ENCODE peak calls at places on chromosomes 13 and 19, in six cellular contexts. U is SK-N-SH, R is HCT116, Q is HepG2, H is H1, J is K562. B is an unnamed sample.

GRCh38 chr13:51325837-51326236 is 13.7 kb upstream of the SERPINE3 start:
- DNase-seq in U (no peak), R (no peak), Q (no peak), H (no peak), J (no peak), B (no peak)

GRCh38 chr19:49333426-49334288 is 1.5 kb upstream of the CD37 start:
- DNase-seq in U (no peak), R (no peak), Q (no peak), H (no peak), J (no peak), B (peak; percentile 84)

GRCh38 chr19:40633207-40633606 is 32.0 kb downstream of the LTBP4 start:
- DNase-seq in U (no peak), R (no peak), Q (peak; percentile 25), H (no peak), J (no peak), B (no peak)

GRCh38 chr13:79386125-79386822 is 19.8 kb downstream of the RBM26 start:
- DNase-seq in U (no peak), R (no peak), Q (no peak), H (no peak), J (no peak), B (no peak)

GRCh38 chr13:81487151-81487550 is 1146.2 kb upstream of the SPRY2 start:
- DNase-seq in U (peak; percentile 1), R (peak; percentile 35), Q (peak; percentile 24), H (peak; percentile 15), J (peak; percentile 14), B (no peak)

GRCh38 chr19:30567535-30568232 is 195.5 kb downstream of the ZNF536 start:
- DNase-seq in U (peak; percentile 77), R (no peak), Q (no peak), H (no peak), J (no peak), B (no peak)

GRCh38 chr19:16376649-16377048 is 52.0 kb downstream of the KLF2 start:
- DNase-seq in U (peak; percentile 59), R (no peak), Q (no peak), H (no peak), J (peak; percentile 27), B (no peak)

GRCh38 chr19:17542793-17543582 is 12.5 kb upstream of the COLGALT1 start:
- DNase-seq in U (no peak), R (no peak), Q (no peak), H (no peak), J (no peak), B (no peak)

GRCh38 chr19:16342002-16342715 is 17.5 kb downstream of the KLF2 start:
- DNase-seq in U (no peak), R (no peak), Q (no peak), H (no peak), J (no peak), B (peak; percentile 76)

GRCh38 chr19:49340865-49341718 is 5.9 kb downstream of the CD37 start:
- DNase-seq in U (no peak), R (no peak), Q (no peak), H (no peak), J (no peak), B (no peak)

GRCh38 chr13:106100261-106100919 is 435.1 kb downstream of the EFNB2 start:
- DNase-seq in U (no peak), R (peak; percentile 46), Q (no peak), H (peak; percentile 85), J (no peak), B (no peak)

GRCh38 chr19:10419646-10420443 is 493 bp upstream of the PDE4A start:
- DNase-seq in U (peak; percentile 62), R (peak; percentile 84), Q (no peak), H (peak; percentile 94), J (peak; percentile 97), B (no peak)

GRCh38 chr19:57830071-57830602 is at the start of gene ZNF587B:
- DNase-seq in U (peak; percentile 50), R (peak; percentile 36), Q (peak; percentile 47), H (peak; percentile 77), J (peak; percentile 61), B (no peak)

GRCh38 chr19:52453324-52454094 is at the start of gene ZNF578:
- DNase-seq in U (peak; percentile 95), R (no peak), Q (no peak), H (peak; percentile 75), J (peak; percentile 57), B (no peak)

GRCh38 chr19:41356984-41357739 is 3.4 kb upstream of the TGFB1 start:
- DNase-seq in U (peak; percentile 3), R (no peak), Q (no peak), H (no peak), J (no peak), B (no peak)

GRCh38 chr13:52428295-52428694 is 22.1 kb downstream of the VPS36 start:
- DNase-seq in U (peak; percentile 33), R (no peak), Q (peak; percentile 82), H (no peak), J (peak; percentile 16), B (no peak)

GRCh38 chr13:77878186-77878585 is 40.4 kb downstream of the EDNRB start:
- DNase-seq in U (no peak), R (no peak), Q (no peak), H (no peak), J (no peak), B (no peak)

GRCh38 chr13:106384516-106384915 is 150.9 kb downstream of the EFNB2 start:
- DNase-seq in U (no peak), R (no peak), Q (no peak), H (no peak), J (no peak), B (no peak)

GRCh38 chr19:51166846-51167490 is 24.9 kb downstream of the SIGLEC7 start:
- DNase-seq in U (no peak), R (no peak), Q (no peak), H (no peak), J (peak; percentile 58), B (no peak)

GRCh38 chr13:113151745-113152707 is 6.4 kb upstream of the PROZ start:
- DNase-seq in U (no peak), R (no peak), Q (no peak), H (no peak), J (no peak), B (no peak)

GRCh38 chr13:31749929-31750328 is 10.6 kb downstream of the RXFP2 start:
- DNase-seq in U (no peak), R (no peak), Q (no peak), H (no peak), J (no peak), B (no peak)

GRCh38 chr19:13103961-13104847 is 1.5 kb upstream of the LYL1 start:
- DNase-seq in U (peak; percentile 81), R (no peak), Q (no peak), H (no peak), J (peak; percentile 82), B (no peak)

GRCh38 chr13:76014618-76015315 is 378.6 kb downstream of the LMO7 start:
- DNase-seq in U (no peak), R (no peak), Q (no peak), H (no peak), J (no peak), B (no peak)

GRCh38 chr19:48301886-48302599 is 23.3 kb upstream of the EMP3 start:
- DNase-seq in U (no peak), R (no peak), Q (no peak), H (no peak), J (no peak), B (no peak)

GRCh38 chr19:55005684-55006488 is 32.2 kb downstream of the GP6 start:
- DNase-seq in U (peak; percentile 46), R (peak; percentile 98), Q (peak; percentile 12), H (no peak), J (peak; percentile 94), B (peak; percentile 64)

DNA sequence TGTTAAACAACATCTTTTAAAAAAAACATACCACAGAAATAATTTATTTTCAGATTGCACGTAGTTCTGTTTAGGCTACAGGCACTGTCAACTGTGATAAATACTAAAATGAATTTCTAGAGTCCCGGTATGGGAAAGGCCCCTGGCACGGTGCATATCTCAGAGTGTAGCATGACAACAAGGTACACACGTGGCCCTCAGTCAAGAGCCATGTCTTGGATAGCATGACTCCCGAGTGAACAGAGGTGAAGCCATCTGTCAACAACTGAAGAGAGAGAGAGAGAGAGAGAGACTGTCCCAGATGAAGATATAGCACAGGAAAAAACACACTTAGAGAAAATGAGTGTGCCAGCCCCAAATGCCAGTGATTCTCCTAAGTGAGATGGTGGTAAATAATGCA is 297.4 kb downstream of the MYO16 start:
- DNase-seq in U (no peak), R (no peak), Q (no peak), H (no peak), J (no peak), B (no peak)
- H2AFZ ChIP-seq in U (no peak overlapping the region), R (no peak overlapping the region), Q (no peak overlapping the region), H (no peak overlapping the region), J (no peak overlapping the region), B (no peak overlapping the region)

GRCh38 chr19:778910-779653 is 18.2 kb upstream of the PTBP1 start:
- DNase-seq in U (no peak), R (no peak), Q (peak; percentile 81), H (no peak), J (no peak), B (no peak)
- H3K4me2 ChIP-seq in U (no peak overlapping the region), R (no peak overlapping the region), Q (peak overlapping the region; percentile 34), H (no peak overlapping the region), J (no peak overlapping the region), B (no peak overlapping the region)

GRCh38 chr19:33438987-33439781 is 65.7 kb downstream of the CEBPG start:
- DNase-seq in U (no peak), R (no peak), Q (no peak), H (no peak), J (no peak), B (no peak)
- TF ChIP-seq JUND in U (no peak), R (no peak), Q (no peak), H (no peak), J (no peak), B (no peak)

DNA sequence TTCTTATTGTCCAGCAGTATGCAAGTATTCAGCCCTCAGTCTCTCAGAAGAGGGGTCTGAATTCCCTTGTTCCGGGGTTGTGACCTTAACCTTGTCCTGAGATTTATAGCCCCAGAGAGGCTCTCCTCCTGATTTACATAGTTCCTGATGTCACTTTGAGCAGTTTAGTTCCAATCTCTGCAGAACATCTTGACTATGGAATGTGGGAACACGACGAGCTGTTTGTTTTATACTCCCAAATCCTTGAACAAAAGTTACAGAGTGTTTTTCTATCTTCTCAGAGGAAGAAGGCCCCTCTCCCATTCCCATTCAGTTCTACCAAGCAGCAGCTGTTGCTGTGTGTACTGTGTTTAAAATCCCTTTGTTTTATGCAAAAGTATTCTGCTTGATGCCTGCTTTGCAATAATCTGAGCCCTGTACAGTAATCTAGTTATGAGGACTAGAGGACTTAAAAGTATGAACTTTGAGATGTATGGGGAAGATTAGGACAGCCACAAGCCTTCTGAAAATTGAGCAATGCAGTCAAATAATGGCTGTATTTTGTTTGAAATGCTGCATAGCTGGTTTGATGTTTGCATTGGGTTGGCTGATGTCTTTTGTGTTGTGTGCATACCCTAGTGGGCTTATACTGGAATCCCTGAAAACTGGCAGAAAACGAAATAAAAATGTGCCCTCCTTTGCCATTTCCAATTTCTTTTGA is 74.7 kb downstream of the KL start:
- DNase-seq in U (no peak), R (no peak), Q (peak; percentile 89), H (no peak), J (no peak), B (no peak)
- H2AFZ ChIP-seq in U (no peak overlapping the region), R (no peak overlapping the region), Q (peak overlapping the region; percentile 33), H (no peak overlapping the region), J (no peak overlapping the region), B (no peak overlapping the region)

B was measured in GM12878.